ENCODE peak calls at places on chromosome 10, in eight cellular contexts. T is K562, W is HCT116, L is SK-N-SH, O is A549, P is Panc1, K is GM12878, G is HepG2. U is an unnamed sample.

GRCh38 chr10:113397031-113397430 is 155.8 kb upstream of the HABP2 start:
- DNase-seq in O (no peak), T (no peak), P (no peak), G (no peak), L (no peak), K (no peak), W (no peak), U (no peak)

GRCh38 chr10:21099291-21099800 is 202.2 kb upstream of the NEBL start:
- DNase-seq in L (peak; percentile 65), W (no peak), G (no peak), K (no peak), O (no peak), P (no peak), T (no peak), U (no peak)

GRCh38 chr10:88647216-88647615 is 17.0 kb upstream of the LIPF start:
- DNase-seq in K (no peak), O (no peak), P (no peak), G (no peak), W (no peak), T (no peak), L (no peak), U (no peak)

GRCh38 chr10:96746503-96746902 is 26.2 kb upstream of the PIK3AP1 start:
- DNase-seq in P (no peak), L (no peak), W (no peak), O (no peak), T (no peak), K (no peak), G (no peak), U (no peak)

GRCh38 chr10:91702586-91703088 is 69.8 kb upstream of the PPP1R3C start:
- DNase-seq in T (no peak), G (no peak), P (no peak), K (no peak), O (no peak), L (no peak), W (no peak), U (no peak)

GRCh38 chr10:26550774-26551526 is 112.8 kb downstream of the APBB1IP start:
- DNase-seq in L (no peak), P (no peak), G (peak; percentile 27), O (no peak), T (peak; percentile 13), W (peak; percentile 51), K (peak; percentile 75), U (peak; percentile 64)

GRCh38 chr10:110498982-110499795 is 1.5 kb downstream of the DUSP5 start:
- DNase-seq in L (no peak), T (no peak), W (no peak), P (no peak), G (peak; percentile 21), O (no peak), K (peak; percentile 72), U (peak; percentile 77)

GRCh38 chr10:22615819-22616499 is 98.4 kb downstream of the PIP4K2A start:
- DNase-seq in P (no peak), W (no peak), O (no peak), T (peak; percentile 71), K (peak; percentile 35), L (no peak), G (peak; percentile 72), U (no peak)

GRCh38 chr10:67015225-67015624 is 89.4 kb downstream of the LRRTM3 start:
- DNase-seq in W (no peak), T (no peak), G (no peak), L (no peak), P (no peak), O (no peak), K (no peak), U (no peak)

GRCh38 chr10:98033515-98033914 is 3.1 kb upstream of the CRTAC1 start:
- DNase-seq in G (no peak), W (no peak), O (no peak), T (no peak), P (no peak), K (no peak), L (no peak), U (no peak)

GRCh38 chr10:13296476-13296875 is 3.4 kb downstream of the PHYH start:
- DNase-seq in P (no peak), L (no peak), T (no peak), O (no peak), K (no peak), W (no peak), G (no peak), U (no peak)

GRCh38 chr10:87861566-87861952 is 1.8 kb downstream of the KLLN start:
- DNase-seq in G (peak; percentile 82), W (no peak), L (no peak), P (no peak), K (peak; percentile 47), T (peak; percentile 38), O (no peak), U (peak; percentile 63)

GRCh38 chr10:78435484-78436222 is 402.0 kb downstream of the RPS24 start:
- DNase-seq in K (no peak), P (no peak), G (no peak), T (no peak), W (no peak), L (peak; percentile 51), O (no peak), U (no peak)

DNA sequence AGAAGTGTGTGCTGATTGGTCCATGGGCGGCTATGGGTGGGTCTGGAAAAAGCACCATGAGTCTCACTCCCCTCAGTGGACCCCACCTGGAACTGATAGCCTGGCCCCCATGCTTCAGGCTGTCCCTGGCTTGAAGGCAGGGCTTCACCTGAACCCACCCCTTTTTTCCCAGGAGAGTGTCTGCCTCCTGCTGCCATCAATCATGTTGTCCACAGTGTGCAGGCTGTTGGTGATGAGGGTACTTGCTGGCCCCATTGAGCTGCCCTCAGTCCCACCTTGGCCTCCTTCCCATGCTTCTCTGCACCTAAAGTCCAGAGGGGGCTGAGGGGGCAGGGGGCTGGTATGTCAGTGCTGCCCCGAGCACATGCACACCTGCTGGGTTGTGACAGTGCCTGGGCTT is 56.7 kb downstream of the ADK start:
- DNase-seq in O (no peak), L (no peak), T (no peak), G (no peak), W (no peak), P (no peak), K (no peak), U (no peak)
- TF ChIP-seq REST in O (no peak), L (no peak), T (no peak), G (no peak), W (no peak), P (no peak), K (no peak), U (no peak)

GRCh38 chr10:74096777-74097176 is 53.9 kb downstream of the AP3M1 start:
- DNase-seq in W (no peak), G (no peak), P (no peak), K (peak; percentile 69), L (no peak), O (no peak), T (no peak), U (no peak)
- TF ChIP-seq CTCF in W (no peak), G (no peak), P (no peak), K (no peak), L (no peak), O (no peak), T (no peak), U (no peak)

GRCh38 chr10:62759599-62760175 is 44.8 kb upstream of the ADO start:
- DNase-seq in G (no peak), W (no peak), T (no peak), L (no peak), K (no peak), O (no peak), P (no peak), U (no peak)
- TF ChIP-seq REST in G (no peak), W (no peak), T (no peak), L (no peak), K (no peak), O (no peak), P (no peak), U (no peak)

DNA sequence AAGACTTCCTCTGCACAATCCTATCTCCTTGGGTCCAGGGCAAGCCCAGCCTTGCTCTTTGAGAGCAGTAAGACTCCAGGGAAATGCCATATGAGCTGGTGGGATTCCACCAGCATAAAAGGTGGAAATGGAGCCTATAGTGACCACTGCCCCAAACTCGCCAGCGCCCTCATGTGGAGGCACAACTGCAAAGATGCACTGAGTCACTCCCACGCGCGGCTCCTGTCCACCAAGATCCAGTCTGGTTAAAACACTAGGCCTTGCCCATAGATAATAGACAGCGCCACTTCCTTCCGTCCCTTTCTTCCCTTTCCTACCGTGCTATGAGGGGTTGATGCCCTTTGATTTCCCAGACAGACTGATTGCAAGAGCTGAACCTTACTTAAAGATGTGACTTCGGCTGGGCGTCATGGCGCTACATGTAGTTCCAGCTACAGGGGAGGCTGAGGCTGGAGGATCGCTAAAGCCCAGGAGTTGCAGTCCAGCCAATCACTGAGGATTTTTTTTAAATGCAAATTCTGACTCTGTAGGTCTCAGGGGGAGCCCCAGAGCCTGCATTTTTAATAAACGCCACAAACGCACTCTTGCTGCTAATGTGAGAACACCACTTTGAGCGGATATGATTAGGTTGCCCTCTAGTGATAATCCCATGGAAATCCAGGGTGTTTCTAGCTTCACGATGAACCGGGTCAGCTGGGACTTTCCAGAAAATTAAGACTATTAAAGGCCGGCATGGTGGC is 136.5 kb downstream of the EPC1 start:
- DNase-seq in W (peak; percentile 74), G (peak; percentile 65), P (no peak), K (no peak), L (peak; percentile 58), O (peak; percentile 75), T (peak; percentile 17), U (peak; percentile 74)
- TF ChIP-seq CTCF in W (peak; percentile 56), G (peak; percentile 67), P (peak; percentile 80), K (peak; percentile 26), L (peak; percentile 60), O (peak; percentile 60), T (peak; percentile 49), U (peak; percentile 74)

GRCh38 chr10:75469018-75469616 is 37.7 kb downstream of the LRMDA start:
- DNase-seq in W (no peak), G (peak; percentile 6), T (no peak), O (peak; percentile 59), K (no peak), P (no peak), L (no peak), U (no peak)
- TF ChIP-seq REST in W (no peak), G (no peak), T (no peak), O (no peak), K (no peak), P (no peak), L (no peak), U (no peak)

GRCh38 chr10:60733189-60733815 is 45.0 kb upstream of the CDK1 start:
- DNase-seq in K (no peak), W (peak; percentile 39), G (no peak), L (peak; percentile 84), P (no peak), O (peak; percentile 65), T (peak; percentile 27), U (peak; percentile 88)
- TF ChIP-seq CTCF in K (peak; percentile 32), W (peak; percentile 40), G (peak; percentile 20), L (peak; percentile 31), P (peak; percentile 44), O (no peak), T (no peak), U (peak; percentile 16)

GRCh38 chr10:69494626-69495558 is 43.6 kb downstream of the TSPAN15 start:
- DNase-seq in T (no peak), G (no peak), W (no peak), K (no peak), P (no peak), O (no peak), L (no peak), U (no peak)
- TF ChIP-seq REST in T (no peak), G (no peak), W (no peak), K (no peak), P (no peak), O (no peak), L (no peak), U (no peak)

U was measured in GM23338.